ENCODE peak calls at places on chromosomes 11 and 22, in six cellular contexts. J is heart right ventricle, H is PC-3, Z is left ventricle myocardium inferior, O is stomach, G is uterus. R is an unnamed sample.

GRCh38 chr22:41913842-41914534 is 886 bp downstream of the SHISA8 start:
- DNase-seq in J (no peak), H (no peak), Z (no peak), O (no peak), G (no peak), R (no peak)

GRCh38 chr22:46665751-46666280 is 45.6 kb downstream of the GRAMD4 start:
- DNase-seq in J (peak), H (no peak), Z (no peak), O (no peak), G (no peak), R (no peak)

GRCh38 chr11:100574894-100575769 is 112.0 kb upstream of the ARHGAP42 start:
- DNase-seq in J (no peak), H (peak), Z (no peak), O (no peak), G (no peak), R (no peak)

GRCh38 chr22:22450343-22450839 is 58.2 kb downstream of the ZNF280B start:
- DNase-seq in J (no peak), H (no peak), Z (no peak), O (peak), G (no peak), R (no peak)

GRCh38 chr11:130180491-130180890 is 20.9 kb downstream of the ST14 start:
- DNase-seq in J (no peak), H (peak), Z (no peak), O (no peak), G (no peak), R (no peak)

GRCh38 chr11:73258104-73258684 is 13.9 kb upstream of the P2RY6 start:
- DNase-seq in J (no peak), H (no peak), Z (no peak), O (peak), G (peak), R (peak)

GRCh38 chr11:58845342-58845741 is 838 bp upstream of the GLYATL2 start:
- DNase-seq in J (no peak), H (no peak), Z (no peak), O (no peak), G (no peak), R (no peak)

GRCh38 chr11:120854988-120855387 is 168.9 kb upstream of the TBCEL start:
- DNase-seq in J (no peak), H (no peak), Z (no peak), O (no peak), G (no peak), R (no peak)

GRCh38 chr11:97140885-97141494 is 751.2 kb downstream of the JRKL start:
- DNase-seq in J (no peak), H (peak), Z (no peak), O (no peak), G (no peak), R (no peak)

GRCh38 chr11:104443387-104443786 is 279.4 kb upstream of the PDGFD start:
- DNase-seq in J (no peak), H (peak), Z (no peak), O (no peak), G (no peak), R (no peak)

GRCh38 chr22:31211862-31212730 is at the start of gene LIMK2:
- DNase-seq in J (peak), H (peak), Z (peak), O (peak), G (peak), R (no peak)
- TF ChIP-seq CTCF in J (peak), H (peak), Z (peak), O (peak), G (peak), R (peak)

DNA sequence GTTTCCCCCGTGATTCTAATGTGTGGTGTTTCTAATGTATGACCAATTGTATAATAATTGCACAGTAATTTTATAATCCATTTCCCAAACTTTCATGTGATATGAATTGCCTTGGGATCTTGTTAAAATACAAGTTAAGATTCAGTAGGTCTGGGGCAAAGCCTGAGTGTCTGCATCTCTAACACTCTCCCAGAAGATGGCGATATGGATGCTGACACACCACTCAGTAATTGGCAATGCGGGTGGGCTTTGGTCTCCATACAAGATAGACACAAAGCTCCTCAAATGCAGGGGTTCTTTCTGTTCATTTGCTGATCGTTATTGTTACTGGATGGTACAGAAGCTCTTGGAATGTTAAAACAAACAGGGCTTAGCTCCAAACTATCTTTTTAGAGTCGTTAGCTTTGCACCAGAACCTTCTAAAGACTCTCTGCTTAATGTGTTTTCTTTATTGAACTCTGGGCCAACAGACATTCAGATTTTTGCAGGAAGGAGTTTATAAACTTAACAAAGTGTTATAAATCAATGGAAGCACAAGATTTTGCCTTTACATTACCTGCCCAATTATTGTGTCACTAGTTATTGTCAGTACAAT is 45.4 kb upstream of the ANO3 start:
- DNase-seq in J (no peak), H (peak), Z (no peak), O (no peak), G (no peak), R (no peak)
- H3K4me3 ChIP-seq in J (no peak), H (no peak), Z (no peak), O (no peak), G (no peak), R (no peak)

DNA sequence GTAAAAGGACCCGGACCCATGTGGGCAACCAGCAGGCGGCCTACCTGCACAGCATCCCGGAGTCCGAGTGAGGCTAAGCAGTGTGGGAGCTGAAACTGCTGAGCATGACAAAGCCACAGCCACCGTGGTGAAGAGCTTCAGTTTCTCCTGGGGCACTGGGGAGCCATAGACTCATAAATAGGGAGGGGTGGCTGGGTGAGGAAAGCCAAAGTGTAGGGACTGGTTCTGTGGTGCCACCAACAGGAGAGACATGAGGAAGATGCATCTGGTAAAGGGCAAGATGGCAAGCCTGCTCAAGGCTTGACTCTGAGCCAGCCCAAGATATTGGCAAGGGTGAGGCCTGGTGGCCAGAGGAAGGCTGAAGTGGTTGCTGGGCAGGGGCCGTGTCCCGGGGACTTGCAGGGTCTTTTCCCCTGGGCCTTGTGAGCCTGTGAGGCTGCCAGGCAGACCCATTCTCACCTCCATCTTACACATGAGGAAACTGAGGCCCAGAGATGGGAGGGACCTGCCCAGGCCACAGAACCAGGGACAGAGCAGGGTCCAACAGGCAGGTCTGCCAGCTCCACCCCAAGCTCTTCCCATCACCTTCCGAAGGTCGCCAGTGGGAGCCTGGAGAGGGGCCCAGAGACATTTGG is 30.4 kb downstream of the CYTH4 start:
- DNase-seq in J (no peak), H (no peak), Z (no peak), O (no peak), G (no peak), R (no peak)
- TF ChIP-seq CTCF in J (no peak), H (no peak), Z (no peak), O (no peak), G (no peak), R (peak)

DNA sequence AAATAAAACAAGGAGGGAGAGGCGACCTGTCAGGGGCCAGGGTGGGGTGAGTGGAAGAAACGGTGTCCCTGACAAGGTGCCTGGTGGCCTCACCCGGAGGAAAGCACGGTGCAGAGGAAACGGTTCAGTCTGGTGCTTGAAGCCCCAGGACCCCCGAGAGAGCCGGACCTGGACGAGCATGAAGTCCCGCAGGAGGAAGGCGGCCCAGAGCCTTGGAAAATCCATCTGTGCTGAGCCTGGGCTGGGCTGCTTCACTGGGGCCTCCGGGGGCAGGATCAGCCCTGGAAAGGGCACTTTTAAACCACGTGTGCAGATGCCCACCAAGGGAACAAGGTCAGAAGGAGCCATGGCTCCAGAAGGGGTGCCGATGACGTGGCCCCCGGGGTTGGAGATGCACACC is 467.3 kb downstream of the OPCML start:
- DNase-seq in J (no peak), H (no peak), Z (no peak), O (no peak), G (no peak), R (no peak)
- H3K4me3 ChIP-seq in J (peak), H (no peak), Z (peak), O (peak), G (no peak), R (peak)

GRCh38 chr22:32000171-32000570 is 42.9 kb upstream of the SLC5A1 start:
- DNase-seq in J (no peak), H (no peak), Z (no peak), O (no peak), G (no peak), R (no peak)

GRCh38 chr22:31998784-31999435 is 44.2 kb upstream of the SLC5A1 start:
- DNase-seq in J (no peak), H (no peak), Z (no peak), O (peak), G (no peak), R (no peak)

GRCh38 chr22:31995807-31996206 is 47.3 kb upstream of the SLC5A1 start:
- DNase-seq in J (no peak), H (no peak), Z (no peak), O (no peak), G (no peak), R (no peak)

DNA sequence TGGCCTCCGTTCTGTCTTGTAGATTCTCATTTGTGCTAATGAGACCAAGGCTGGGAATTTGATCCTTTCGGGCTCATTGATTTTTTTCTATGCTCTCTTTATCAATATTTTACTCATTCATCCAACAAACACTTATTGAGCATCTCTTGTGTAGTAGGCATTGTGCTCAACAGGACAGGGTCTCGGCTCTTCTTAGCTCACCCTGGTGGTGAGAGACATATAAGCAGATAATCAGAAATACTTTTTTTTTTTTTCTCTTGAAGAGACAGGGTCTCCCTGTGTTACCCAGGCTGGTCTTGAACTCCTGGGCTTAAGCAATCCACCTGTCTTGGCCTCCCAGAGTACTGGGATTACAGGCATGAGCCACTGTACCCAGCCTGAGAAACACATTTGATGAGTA is 48.0 kb upstream of the SLC5A1 start:
- DNase-seq in J (no peak), H (peak), Z (no peak), O (no peak), G (no peak), R (no peak)
- TF ChIP-seq CTCF in J (no peak), H (peak), Z (peak), O (no peak), G (no peak), R (peak)

GRCh38 chr11:278001-278951 is at the start of gene NLRP6:
- DNase-seq in J (no peak), H (no peak), Z (no peak), O (no peak), G (peak), R (no peak)
- H3K4me3 ChIP-seq in J (peak), H (no peak), Z (peak), O (no peak), G (no peak), R (no peak)

GRCh38 chr22:19579113-19579811 is 55.1 kb upstream of the CLDN5 start:
- DNase-seq in J (no peak), H (peak), Z (no peak), O (no peak), G (no peak), R (no peak)

GRCh38 chr22:19582033-19582693 is 58.0 kb upstream of the CLDN5 start:
- DNase-seq in J (no peak), H (no peak), Z (no peak), O (no peak), G (no peak), R (no peak)

GRCh38 chr22:19579880-19580279 is 55.7 kb upstream of the CLDN5 start:
- DNase-seq in J (peak), H (peak), Z (peak), O (no peak), G (peak), R (no peak)

GRCh38 chr22:19578180-19579004 is 54.2 kb upstream of the CLDN5 start:
- DNase-seq in J (no peak), H (no peak), Z (no peak), O (no peak), G (no peak), R (no peak)

GRCh38 chr22:19580291-19580890 is 56.2 kb upstream of the CLDN5 start:
- DNase-seq in J (no peak), H (no peak), Z (no peak), O (no peak), G (no peak), R (no peak)
- TF ChIP-seq CTCF in J (no peak), H (no peak), Z (no peak), O (no peak), G (no peak), R (no peak)

DNA sequence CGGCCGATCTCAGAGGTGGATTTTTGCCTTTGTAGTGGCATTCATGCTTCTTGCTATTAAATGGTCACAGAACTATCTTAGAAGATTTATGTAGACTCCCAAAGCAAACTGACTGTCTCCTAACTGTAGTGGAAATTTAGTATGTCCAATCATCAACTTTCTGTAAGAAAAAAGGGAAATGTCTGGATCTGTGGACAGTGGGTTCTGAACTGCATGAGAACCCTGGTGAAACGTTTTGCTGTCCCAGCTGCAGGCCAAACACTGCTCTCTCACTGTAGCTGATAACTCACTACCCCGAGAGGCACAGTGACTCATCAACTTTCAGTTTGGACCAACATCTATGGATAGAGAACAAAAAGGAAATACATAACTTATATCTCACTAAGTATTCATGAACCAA is 387.1 kb downstream of the SOX6 start:
- DNase-seq in J (peak), H (peak), Z (peak), O (peak), G (peak), R (no peak)
- H3K4me3 ChIP-seq in J (peak), H (no peak), Z (peak), O (no peak), G (no peak), R (no peak)